ENCODE peak calls at places on chromosomes 7 and 10, in six cellular contexts. A is H1, Q is HCT116, M is NT2/D1, C is GM12878, D is K562. W is an unnamed sample.

GRCh38 chr10:18868919-18869318 is 179.7 kb upstream of the MALRD1 start:
- DNase-seq in A (no peak), Q (no peak), M (no peak), C (no peak), D (no peak), W (no peak)

GRCh38 chr10:103646304-103646703 is 152.8 kb downstream of the NEURL1 start:
- DNase-seq in A (no peak), Q (no peak), M (no peak), C (no peak), D (no peak), W (no peak)

GRCh38 chr7:115689941-115690340 is 340.6 kb downstream of the TFEC start:
- DNase-seq in A (no peak), Q (no peak), M (no peak), C (no peak), D (no peak), W (no peak)

GRCh38 chr7:711093-711966 is 15.2 kb upstream of the DNAAF5 start:
- DNase-seq in A (no peak), Q (no peak), M (no peak), C (no peak), D (no peak), W (no peak)

GRCh38 chr10:10831085-10831484 is 186.6 kb upstream of the CELF2 start:
- DNase-seq in A (no peak), Q (no peak), M (no peak), C (no peak), D (no peak), W (no peak)

GRCh38 chr10:118662228-118663035 is 67.0 kb upstream of the PRLHR start:
- DNase-seq in A (no peak), Q (no peak), M (no peak), C (no peak), D (no peak), W (no peak)

GRCh38 chr7:30845426-30846135 is 66.1 kb upstream of the AQP1 start:
- DNase-seq in A (no peak), Q (no peak), M (no peak), C (no peak), D (no peak), W (no peak)

GRCh38 chr7:100895701-100895955 is at the start of gene ACHE:
- DNase-seq in A (no peak), Q (no peak), M (no peak), C (no peak), D (no peak), W (no peak)

GRCh38 chr10:68831961-68832455 is 4.7 kb downstream of the STOX1 start:
- DNase-seq in A (no peak), Q (no peak), M (no peak), C (no peak), D (no peak), W (no peak)

GRCh38 chr7:6556196-6556595 is 4.9 kb upstream of the GRID2IP start:
- DNase-seq in A (no peak), Q (no peak), M (no peak), C (no peak), D (peak; percentile 44), W (no peak)

GRCh38 chr10:30985552-30985951 is 46.1 kb downstream of the ZNF438 start:
- DNase-seq in A (no peak), Q (peak; percentile 7), M (no peak), C (no peak), D (no peak), W (no peak)

GRCh38 chr10:77849039-77849664 is 77.4 kb downstream of the DLG5 start:
- DNase-seq in A (no peak), Q (no peak), M (no peak), C (no peak), D (peak; percentile 82), W (peak; percentile 99)

GRCh38 chr10:132545659-132546367 is 8.2 kb downstream of the INPP5A start:
- DNase-seq in A (no peak), Q (no peak), M (no peak), C (no peak), D (no peak), W (no peak)

GRCh38 chr7:85286449-85286848 is 99.6 kb upstream of the SEMA3D start:
- DNase-seq in A (no peak), Q (no peak), M (no peak), C (no peak), D (no peak), W (no peak)

GRCh38 chr7:48634116-48634632 is 290.2 kb upstream of the CDC14C start:
- DNase-seq in A (no peak), Q (no peak), M (no peak), C (no peak), D (no peak), W (no peak)

GRCh38 chr7:116211913-116212596 is 1.7 kb downstream of the TES start:
- DNase-seq in A (no peak), Q (no peak), M (no peak), C (no peak), D (no peak), W (no peak)

GRCh38 chr10:100866575-100867098 is 46.1 kb upstream of the SLF2 start:
- DNase-seq in A (peak; percentile 34), Q (no peak), M (peak; percentile 16), C (no peak), D (no peak), W (no peak)

GRCh38 chr7:22082553-22082885 is 136.8 kb upstream of the CDCA7L start:
- DNase-seq in A (no peak), Q (no peak), M (no peak), C (no peak), D (no peak), W (no peak)

GRCh38 chr10:20990604-20991003 is 93.5 kb upstream of the NEBL start:
- DNase-seq in A (no peak), Q (no peak), M (no peak), C (no peak), D (no peak), W (no peak)

GRCh38 chr7:27814054-27814453 is 74.1 kb downstream of the TAX1BP1 start:
- DNase-seq in A (no peak), Q (no peak), M (no peak), C (no peak), D (no peak), W (no peak)

GRCh38 chr7:42831953-42832522 is 79.8 kb downstream of the C7orf25 start:
- DNase-seq in A (no peak), Q (no peak), M (no peak), C (no peak), D (no peak), W (no peak)

GRCh38 chr7:42832672-42833071 is 79.2 kb downstream of the C7orf25 start:
- DNase-seq in A (no peak), Q (no peak), M (no peak), C (no peak), D (no peak), W (no peak)

GRCh38 chr7:42833411-42833810 is 78.5 kb downstream of the C7orf25 start:
- DNase-seq in A (no peak), Q (no peak), M (no peak), C (no peak), D (no peak), W (no peak)

DNA sequence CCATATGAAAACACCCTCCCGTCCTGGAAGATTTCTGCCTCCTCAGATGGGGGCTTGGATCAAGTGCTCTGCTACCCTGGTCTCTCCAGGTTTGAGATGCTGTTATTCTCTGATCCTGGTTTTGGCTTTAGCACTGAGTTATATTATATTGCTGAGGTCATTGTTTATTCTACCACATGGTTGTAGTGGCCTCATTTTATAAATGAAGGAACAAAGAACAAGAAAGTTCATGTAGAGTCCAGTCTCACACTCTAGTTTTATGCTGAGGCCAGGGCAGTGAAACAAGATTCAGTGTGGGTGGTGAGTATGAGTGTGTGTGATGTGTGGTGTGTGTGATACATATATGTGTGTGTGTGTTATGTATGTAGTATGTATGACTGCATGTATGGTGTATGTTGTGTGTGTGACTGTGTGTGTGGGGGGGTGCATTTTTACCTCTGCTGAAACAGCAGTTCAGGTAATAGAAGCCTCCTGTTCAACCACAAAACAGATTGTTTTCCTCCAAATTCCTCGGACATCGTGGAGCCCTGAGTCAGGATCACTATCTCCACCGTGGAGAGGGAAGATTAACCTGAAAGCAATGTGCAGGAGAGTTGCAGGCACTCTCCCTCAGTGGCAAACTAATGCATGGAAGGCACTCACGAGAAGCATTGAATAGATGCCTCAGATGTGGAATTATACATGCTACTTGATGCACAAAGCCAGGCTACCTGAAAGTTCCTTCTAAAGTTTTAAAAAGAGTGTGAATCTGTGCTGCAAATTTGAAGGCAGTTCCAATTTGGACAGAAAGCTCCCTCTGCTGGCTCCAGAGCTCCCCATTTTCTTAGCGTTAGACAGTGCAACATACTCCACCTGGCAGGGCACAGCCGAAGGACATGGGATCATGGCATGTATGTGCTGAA is 80.6 kb downstream of the C7orf25 start:
- DNase-seq in A (no peak), Q (peak; percentile 7), M (peak; percentile 56), C (no peak), D (no peak), W (peak; percentile 5)
- TF ChIP-seq ZNF274 in A (no peak), Q (no peak), M (no peak), C (no peak), D (no peak), W (no peak)

DNA sequence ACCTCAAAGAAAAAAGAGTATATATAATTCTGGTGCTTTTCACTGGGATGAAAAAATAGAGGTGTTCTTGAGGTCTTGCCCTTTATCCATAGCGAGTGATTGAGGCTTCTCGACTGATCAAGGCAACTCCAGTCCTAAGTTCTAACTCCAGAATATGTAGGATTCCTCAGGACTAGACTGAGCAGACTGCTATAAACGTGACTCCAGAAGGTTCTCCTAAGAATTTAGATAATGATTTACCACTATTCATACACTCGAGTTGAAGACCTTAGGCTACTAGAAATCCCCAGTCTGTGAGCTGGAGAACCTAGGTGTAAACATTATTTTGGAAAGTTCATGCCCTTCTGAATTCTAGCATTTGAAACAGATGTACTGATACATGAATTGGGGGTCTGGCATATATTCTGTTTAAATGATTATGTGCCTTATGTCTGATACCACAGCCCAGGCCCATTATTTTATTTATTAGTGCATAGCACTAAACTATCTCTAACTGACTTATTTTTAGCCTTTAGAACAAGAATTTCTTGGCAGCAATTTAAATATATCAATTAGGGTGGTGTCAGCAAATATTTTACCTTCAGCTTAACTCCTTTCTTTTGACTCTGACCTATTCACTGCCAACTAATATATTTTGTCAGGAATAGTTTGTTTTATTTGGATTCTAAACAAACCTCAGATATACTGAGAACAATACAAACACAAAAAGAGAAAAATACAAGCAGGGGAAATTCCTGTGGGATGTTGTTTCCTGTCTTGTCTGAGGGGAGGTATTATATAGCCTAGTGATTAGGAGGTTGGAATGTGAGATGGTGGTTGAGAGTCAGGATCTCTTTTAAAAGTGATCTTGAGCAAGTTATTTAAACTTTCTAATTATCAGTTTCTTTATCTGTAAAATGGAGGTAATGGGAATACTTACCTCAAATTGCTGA is 75.8 kb downstream of the PODXL start:
- DNase-seq in A (no peak), Q (no peak), M (no peak), C (no peak), D (no peak), W (peak; percentile 47)
- TF ChIP-seq ZNF274 in A (no peak), Q (no peak), M (no peak), C (no peak), D (no peak), W (no peak)

GRCh38 chr10:71694567-71694968 is 25.0 kb downstream of the C10orf105 start:
- DNase-seq in A (no peak), Q (no peak), M (no peak), C (peak; percentile 78), D (no peak), W (no peak)
- TF ChIP-seq ZNF274 in A (no peak), Q (no peak), M (no peak), C (no peak), D (no peak), W (no peak)

DNA sequence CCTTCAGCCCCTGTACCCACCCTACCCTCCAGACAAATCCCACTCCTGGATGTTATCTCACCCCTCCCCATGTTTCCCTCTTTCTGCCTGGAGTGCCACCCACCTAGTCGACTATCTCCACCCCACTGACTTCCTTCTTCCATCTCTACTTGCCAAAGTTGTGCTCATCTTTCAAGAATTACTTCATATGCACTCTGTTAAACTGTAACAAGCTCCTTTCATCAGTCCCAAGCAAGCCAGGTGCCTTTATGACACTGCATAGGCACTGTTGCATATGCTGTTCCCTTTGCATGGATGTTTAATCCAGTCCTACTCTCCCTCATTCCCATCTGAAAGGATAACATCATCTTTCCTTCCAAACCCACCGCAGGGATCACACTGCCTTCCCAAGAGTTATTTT is 8.9 kb upstream of the CDK1 start:
- DNase-seq in A (no peak), Q (no peak), M (no peak), C (no peak), D (no peak), W (no peak)
- TF ChIP-seq ZNF274 in A (no peak), Q (no peak), M (no peak), C (no peak), D (no peak), W (no peak)